ENCODE peak calls at places on chromosome 12, in seven cellular contexts. R, F, C, B, W, K and L are unnamed samples.

GRCh38 chr12:100234166-100234565 is 32.7 kb downstream of the DEPDC4 start:
- DNase-seq in C (no peak), K (no peak), B (no peak), F (peak; percentile 35), W (no peak), R (no peak), L (no peak)

GRCh38 chr12:22271036-22271435 is 63.5 kb downstream of the ST8SIA1 start:
- DNase-seq in F (peak; percentile 94), W (no peak), R (no peak), B (no peak), C (no peak), K (no peak), L (no peak)

GRCh38 chr12:123444396-123445026 is 8.0 kb upstream of the RILPL2 start:
- DNase-seq in C (no peak), R (no peak), B (no peak), W (no peak), F (peak; percentile 15), K (no peak), L (no peak)

GRCh38 chr12:4809449-4810218 is 89.4 kb downstream of the GALNT8 start:
- DNase-seq in F (peak; percentile 8), K (no peak), C (no peak), W (no peak), B (no peak), R (no peak), L (no peak)

GRCh38 chr12:129790331-129790730 is 113.5 kb downstream of the TMEM132D start:
- DNase-seq in R (no peak), F (no peak), C (no peak), K (no peak), B (no peak), W (no peak), L (no peak)

GRCh38 chr12:15632708-15633107 is 156.5 kb downstream of the EPS8 start:
- DNase-seq in C (no peak), B (no peak), R (no peak), W (no peak), K (no peak), F (peak; percentile 41), L (no peak)

GRCh38 chr12:75708829-75709228 is 197.4 kb upstream of the KRR1 start:
- DNase-seq in B (no peak), F (no peak), C (no peak), W (no peak), K (no peak), R (no peak), L (no peak)

GRCh38 chr12:123126294-123127144 is 24.4 kb downstream of the PITPNM2 start:
- DNase-seq in K (peak; percentile 59), F (peak; percentile 99), W (no peak), C (no peak), R (no peak), B (no peak), L (peak; percentile 33)